ENCODE peak calls at places on chromosomes 5 and 9, in nine cellular contexts. P is T-helper 17 cell; U is cerebellar nuclear complex; V is NCI-H2081; N is SW480; Q is WTC11; L is lower leg skin; I is astrocyte of the spinal cord; B is CD4-positive, CD25-positive, alpha-beta regulatory T cell. R is an unnamed sample.

GRCh38 chr5:170525450-170526211 is 21.8 kb downstream of the KCNIP1 start:
- DNase-seq in B (no peak), L (no peak), P (no peak), U (no peak), I (no peak), Q (no peak), V (no peak), N (no peak), R (no peak)

GRCh38 chr9:128078504-128079434 is 10.7 kb downstream of the SLC25A25 start:
- DNase-seq in N (peak; percentile 42), Q (no peak), V (no peak), I (no peak), B (no peak), U (no peak), P (no peak), L (no peak), R (peak; percentile 44)

GRCh38 chr9:97938081-97938644 is at the start of gene HEMGN:
- DNase-seq in B (no peak), N (no peak), V (no peak), I (no peak), U (no peak), L (no peak), P (no peak), Q (no peak), R (no peak)

GRCh38 chr5:5306696-5307095 is 115.8 kb upstream of the ICE1 start:
- DNase-seq in N (no peak), V (no peak), U (no peak), P (no peak), Q (no peak), B (no peak), I (peak; percentile 31), L (no peak), R (no peak)

GRCh38 chr9:82650368-82650767 is 412.6 kb downstream of the RASEF start:
- DNase-seq in P (no peak), V (no peak), L (no peak), N (no peak), I (no peak), Q (no peak), U (no peak), B (no peak), R (no peak)

GRCh38 chr5:179816401-179817070 is 4.2 kb upstream of the SQSTM1 start:
- DNase-seq in V (no peak), B (no peak), N (no peak), L (no peak), U (no peak), I (no peak), Q (peak; percentile 37), P (no peak), R (peak; percentile 86)

GRCh38 chr9:131107760-131108159 is 11.4 kb downstream of the AIF1L start:
- DNase-seq in L (no peak), P (no peak), N (no peak), V (no peak), B (no peak), Q (no peak), I (no peak), U (no peak), R (peak; percentile 41)

GRCh38 chr9:37998881-37999311 is 70.1 kb downstream of the SHB start:
- DNase-seq in P (no peak), U (no peak), Q (no peak), V (no peak), B (no peak), N (no peak), L (no peak), I (peak; percentile 75), R (no peak)